ENCODE peak calls at places on chromosomes 7 and 10, in seven cellular contexts. E is EL, H is GM19239, W is HuH-7, A is GM03348, X is SW 1271, C is H7. M is an unnamed sample.

GRCh38 chr7:711093-711966 is 15.2 kb upstream of the DNAAF5 start:
- DNase-seq in E (no peak), H (no peak), W (no peak), A (no peak), X (no peak), C (peak), M (no peak)

GRCh38 chr7:91801331-91801983 is 79.0 kb downstream of the MTERF1 start:
- DNase-seq in E (no peak), H (no peak), W (no peak), A (no peak), X (no peak), C (no peak), M (no peak)

GRCh38 chr10:132396495-132397035 is 435 bp upstream of the PWWP2B start:
- DNase-seq in E (peak), H (peak), W (peak), A (peak), X (no peak), C (peak), M (peak)

GRCh38 chr7:132614428-132615076 is 38.3 kb upstream of the PLXNA4 start:
- DNase-seq in E (peak), H (no peak), W (no peak), A (peak), X (no peak), C (peak), M (no peak)

GRCh38 chr7:42734568-42734967 is 177.3 kb downstream of the C7orf25 start:
- DNase-seq in E (peak), H (no peak), W (no peak), A (peak), X (no peak), C (no peak), M (no peak)

GRCh38 chr10:79416578-79417255 is 28.7 kb downstream of the ZCCHC24 start:
- DNase-seq in E (no peak), H (no peak), W (no peak), A (no peak), X (no peak), C (no peak), M (no peak)

GRCh38 chr10:58299580-58299979 is 30.6 kb downstream of the CISD1 start:
- DNase-seq in E (peak), H (peak), W (peak), A (peak), X (no peak), C (peak), M (peak)

GRCh38 chr10:33594475-33594874 is 260.0 kb upstream of the NRP1 start:
- DNase-seq in E (no peak), H (no peak), W (no peak), A (no peak), X (no peak), C (no peak), M (no peak)

GRCh38 chr7:55100172-55100961 is 81.5 kb downstream of the EGFR start:
- DNase-seq in E (no peak), H (no peak), W (no peak), A (peak), X (no peak), C (no peak), M (no peak)

GRCh38 chr10:71481746-71482410 is 85.2 kb downstream of the CDH23 start:
- DNase-seq in E (no peak), H (no peak), W (no peak), A (no peak), X (no peak), C (no peak), M (no peak)

GRCh38 chr10:124294811-124295770 is 123.6 kb downstream of the OAT start:
- DNase-seq in E (no peak), H (no peak), W (no peak), A (no peak), X (no peak), C (no peak), M (no peak)

GRCh38 chr7:103929808-103930415 is 59.5 kb downstream of the RELN start:
- DNase-seq in E (no peak), H (no peak), W (no peak), A (no peak), X (no peak), C (no peak), M (no peak)

GRCh38 chr7:2820508-2820934 is 23.6 kb downstream of the GNA12 start:
- DNase-seq in E (peak), H (no peak), W (no peak), A (peak), X (peak), C (no peak), M (no peak)

GRCh38 chr7:371119-371778 is 81.3 kb downstream of the FOXL3 start:
- DNase-seq in E (no peak), H (peak), W (peak), A (no peak), X (no peak), C (peak), M (no peak)

GRCh38 chr10:85851300-85851699 is 515.3 kb downstream of the GRID1 start:
- DNase-seq in E (peak), H (no peak), W (no peak), A (no peak), X (no peak), C (no peak), M (no peak)

GRCh38 chr7:141712603-141713262 is 4.6 kb downstream of the WEE2 start:
- DNase-seq in E (no peak), H (no peak), W (no peak), A (no peak), X (no peak), C (no peak), M (no peak)

GRCh38 chr7:158495256-158495655 is 92.4 kb downstream of the PTPRN2 start:
- DNase-seq in E (no peak), H (no peak), W (no peak), A (no peak), X (no peak), C (peak), M (no peak)

GRCh38 chr7:154911411-154911810 is 91.5 kb downstream of the PAXIP1 start:
- DNase-seq in E (no peak), H (no peak), W (no peak), A (no peak), X (no peak), C (no peak), M (no peak)

GRCh38 chr7:39490296-39490695 is 75.9 kb upstream of the YAE1 start:
- DNase-seq in E (no peak), H (no peak), W (no peak), A (no peak), X (no peak), C (no peak), M (no peak)

GRCh38 chr10:88064608-88065383 is 201.4 kb downstream of the PTEN start:
- DNase-seq in E (peak), H (no peak), W (no peak), A (peak), X (no peak), C (no peak), M (no peak)

GRCh38 chr10:11353229-11353896 is 258.1 kb downstream of the USP6NL start:
- DNase-seq in E (no peak), H (no peak), W (no peak), A (no peak), X (no peak), C (no peak), M (no peak)

GRCh38 chr7:28157826-28158416 is 22.7 kb downstream of the JAZF1 start:
- DNase-seq in E (no peak), H (no peak), W (no peak), A (no peak), X (no peak), C (no peak), M (no peak)

GRCh38 chr7:24227603-24228359 is 56.2 kb upstream of the NPY start:
- DNase-seq in E (no peak), H (peak), W (no peak), A (no peak), X (no peak), C (no peak), M (peak)

GRCh38 chr7:128247640-128248194 is 6.6 kb downstream of the LEP start:
- DNase-seq in E (peak), H (no peak), W (no peak), A (no peak), X (no peak), C (no peak), M (no peak)

GRCh38 chr10:129344956-129345355 is 122.1 kb upstream of the MGMT start:
- DNase-seq in E (no peak), H (no peak), W (no peak), A (no peak), X (no peak), C (no peak), M (no peak)

GRCh38 chr7:133436014-133436428 is 183.1 kb downstream of the EXOC4 start:
- DNase-seq in E (peak), H (no peak), W (no peak), A (peak), X (no peak), C (no peak), M (no peak)

GRCh38 chr7:98877146-98877545 is 1.2 kb upstream of the TRRAP start:
- DNase-seq in E (no peak), H (no peak), W (no peak), A (no peak), X (no peak), C (no peak), M (no peak)

GRCh38 chr10:13366891-13367290 is 18.8 kb upstream of the SEPHS1 start:
- DNase-seq in E (no peak), H (no peak), W (no peak), A (no peak), X (no peak), C (no peak), M (no peak)

GRCh38 chr7:138460649-138461607 is 869 bp downstream of the TRIM24 start:
- DNase-seq in E (peak), H (peak), W (peak), A (peak), X (no peak), C (peak), M (peak)

GRCh38 chr10:70715853-70716795 is 43.8 kb downstream of the ADAMTS14 start:
- DNase-seq in E (peak), H (no peak), W (no peak), A (peak), X (no peak), C (peak), M (no peak)

GRCh38 chr7:69683002-69683401 is 84.7 kb downstream of the AUTS2 start:
- DNase-seq in E (no peak), H (no peak), W (no peak), A (no peak), X (no peak), C (no peak), M (no peak)

GRCh38 chr10:1255166-1255565 is 199.0 kb downstream of the WDR37 start:
- DNase-seq in E (no peak), H (no peak), W (no peak), A (no peak), X (no peak), C (no peak), M (peak)